ENCODE peak calls at places on chromosome 17, in five cellular contexts. A is tibial nerve, K is NCI-H2081, W is left cardiac atrium, L is NCI-H774. S is an unnamed sample.

GRCh38 chr17:71438631-71439146 is 682.1 kb upstream of the SOX9 start:
- DNase-seq in L (peak), A (no peak), W (no peak), K (no peak), S (no peak)

GRCh38 chr17:74954115-74954514 is 18.4 kb downstream of the OTOP3 start:
- DNase-seq in L (no peak), A (no peak), W (no peak), K (no peak), S (no peak)

GRCh38 chr17:50507871-50508572 is at the start of gene MYCBPAP:
- DNase-seq in A (peak), K (peak), W (peak), L (peak), S (peak)

GRCh38 chr17:7943291-7943690 is 11.3 kb downstream of the CNTROB start:
- DNase-seq in L (no peak), K (no peak), A (no peak), W (no peak), S (no peak)

GRCh38 chr17:35998018-35998545 is 3.3 kb downstream of the CCL15 start:
- DNase-seq in A (no peak), K (no peak), W (no peak), L (no peak), S (no peak)

GRCh38 chr17:57496382-57496781 is 240.1 kb downstream of the MSI2 start:
- DNase-seq in A (no peak), L (no peak), K (no peak), W (no peak), S (no peak)

GRCh38 chr17:28878158-28878910 is 19.2 kb downstream of the FLOT2 start:
- DNase-seq in K (no peak), L (no peak), W (no peak), A (no peak), S (no peak)

GRCh38 chr17:42459256-42459982 is 741 bp downstream of the ATP6V0A1 start:
- DNase-seq in A (peak), W (peak), L (peak), K (peak), S (peak)

GRCh38 chr17:39573447-39574298 is 34.0 kb downstream of the NEUROD2 start:
- DNase-seq in A (peak), L (peak), K (peak), W (peak), S (peak)

GRCh38 chr17:77381185-77381700 is 240.5 kb downstream of the SEC14L1 start:
- DNase-seq in A (no peak), L (no peak), W (no peak), K (no peak), S (no peak)

GRCh38 chr17:37368577-37368976 is 7.2 kb upstream of the C17orf78 start:
- DNase-seq in W (no peak), K (no peak), L (no peak), A (no peak), S (no peak)

GRCh38 chr17:80720624-80721577 is 176.3 kb downstream of the RPTOR start:
- DNase-seq in W (no peak), A (no peak), K (no peak), L (no peak), S (no peak)

GRCh38 chr17:9880582-9880999 is 24.5 kb downstream of the RCVRN start:
- DNase-seq in L (no peak), A (no peak), W (no peak), K (no peak), S (no peak)

GRCh38 chr17:72022328-72022727 is 98.5 kb upstream of the SOX9 start:
- DNase-seq in L (no peak), K (no peak), W (no peak), A (no peak), S (no peak)

GRCh38 chr17:27888945-27889344 is 4.2 kb downstream of the LYRM9 start:
- DNase-seq in W (no peak), A (no peak), K (no peak), L (no peak), S (no peak)

GRCh38 chr17:73988110-73988509 is 215.4 kb upstream of the RPL38 start:
- DNase-seq in A (no peak), W (no peak), L (no peak), K (no peak), S (no peak)

GRCh38 chr17:34826332-34826731 is 134.9 kb downstream of the CCT6B start:
- DNase-seq in W (no peak), A (no peak), L (no peak), K (no peak), S (no peak)

GRCh38 chr17:6502142-6502541 is 54.2 kb downstream of the PITPNM3 start:
- DNase-seq in A (no peak), L (no peak), W (no peak), K (no peak), S (no peak)

S was measured in Right ventricle myocardium inferior.